ENCODE peak calls at places on chromosomes 11 and 22, in four cellular contexts. T, V, Z and O are unnamed samples.
A peak's percentile ranks its signal among the peaks of the same experiment; 100 is the strongest.

GRCh38 chr22:37032535-37033460 is 13.3 kb downstream of the MPST start:
- DNase-seq in T (no peak), V (no peak), Z (no peak), O (peak; percentile 57)

GRCh38 chr22:44700456-44700855 is 1.5 kb upstream of the PRR5 start:
- DNase-seq in T (no peak), V (no peak), Z (no peak), O (no peak)

GRCh38 chr11:2701898-2702434 is 2.2 kb upstream of the KCNQ1OT1 start:
- DNase-seq in T (no peak), V (no peak), Z (peak; percentile 26), O (no peak)

GRCh38 chr11:33980896-33981295 is 70.6 kb upstream of the CAPRIN1 start:
- DNase-seq in T (no peak), V (no peak), Z (no peak), O (no peak)

GRCh38 chr11:122879785-122880184 is 2.8 kb upstream of the JHY start:
- DNase-seq in T (no peak), V (no peak), Z (no peak), O (no peak)

GRCh38 chr11:61830318-61831105 is 2.4 kb downstream of the FADS2 start:
- DNase-seq in T (no peak), V (no peak), Z (no peak), O (no peak)

GRCh38 chr11:19345848-19346681 is 105.3 kb upstream of the E2F8 start:
- DNase-seq in T (no peak), V (no peak), Z (no peak), O (no peak)

GRCh38 chr22:49532831-49533802 is 294.6 kb downstream of the BRD1 start:
- DNase-seq in T (no peak), V (no peak), Z (peak; percentile 35), O (no peak)

GRCh38 chr22:50621491-50621880 is 6.5 kb downstream of the ARSA start:
- DNase-seq in T (no peak), V (no peak), Z (no peak), O (no peak)

DNA sequence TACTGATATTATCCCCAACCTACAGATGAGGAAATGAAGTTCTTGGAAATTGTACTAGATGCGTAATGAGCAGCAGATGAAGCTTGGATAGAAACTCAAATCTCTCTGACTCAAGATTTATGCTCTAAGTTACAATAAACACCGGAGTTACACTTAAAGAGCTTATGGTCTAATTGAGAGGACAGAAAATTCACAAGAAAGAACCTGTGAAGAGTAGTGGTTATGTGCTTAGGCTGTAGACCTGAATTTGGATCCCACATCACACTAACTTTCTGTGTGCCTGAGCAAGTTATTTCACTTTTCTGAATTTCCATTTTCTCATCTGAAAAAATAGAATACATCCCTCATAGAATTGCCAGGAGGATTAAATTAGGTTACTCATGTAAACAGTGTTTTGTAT is 58.5 kb downstream of the FLI1 start:
- DNase-seq in T (no peak), V (no peak), Z (no peak), O (no peak)
- TF ChIP-seq CTCF in T (no peak), V (no peak), Z (no peak), O (no peak)

GRCh38 chr11:7520981-7521487 is 7.2 kb downstream of the PPFIBP2 start:
- DNase-seq in T (no peak), V (no peak), Z (no peak), O (no peak)
- H3K4me3 ChIP-seq in T (no peak overlapping the region), V (no peak overlapping the region), Z (no peak overlapping the region), O (no peak overlapping the region)

DNA sequence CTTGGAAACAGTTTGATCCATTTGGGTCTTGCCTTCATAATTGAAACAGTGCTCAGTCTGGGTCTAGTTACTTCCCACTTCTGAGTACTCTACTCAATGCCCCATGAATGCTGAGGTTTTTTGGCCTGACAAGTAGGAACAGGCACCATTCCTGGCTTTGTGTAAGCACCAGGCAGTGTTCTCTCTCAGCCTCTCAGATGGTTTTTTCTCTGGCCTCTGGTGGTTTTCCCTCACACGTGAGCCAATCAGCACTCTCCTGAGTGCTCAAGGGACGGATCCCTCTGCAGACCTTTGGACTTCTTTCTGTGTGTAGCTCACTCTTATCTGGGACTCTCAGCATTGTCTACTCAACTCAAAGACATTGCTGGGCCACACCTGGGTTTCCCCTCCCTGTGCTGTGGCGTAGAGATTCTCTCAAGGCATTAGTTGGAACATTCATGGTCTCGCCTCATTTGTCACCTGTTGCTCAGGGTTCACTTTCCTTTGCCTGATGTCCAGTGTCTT is 21.3 kb downstream of the SIK2 start:
- DNase-seq in T (no peak), V (no peak), Z (no peak), O (no peak)
- TF ChIP-seq CTCF in T (no peak), V (no peak), Z (no peak), O (no peak)

DNA sequence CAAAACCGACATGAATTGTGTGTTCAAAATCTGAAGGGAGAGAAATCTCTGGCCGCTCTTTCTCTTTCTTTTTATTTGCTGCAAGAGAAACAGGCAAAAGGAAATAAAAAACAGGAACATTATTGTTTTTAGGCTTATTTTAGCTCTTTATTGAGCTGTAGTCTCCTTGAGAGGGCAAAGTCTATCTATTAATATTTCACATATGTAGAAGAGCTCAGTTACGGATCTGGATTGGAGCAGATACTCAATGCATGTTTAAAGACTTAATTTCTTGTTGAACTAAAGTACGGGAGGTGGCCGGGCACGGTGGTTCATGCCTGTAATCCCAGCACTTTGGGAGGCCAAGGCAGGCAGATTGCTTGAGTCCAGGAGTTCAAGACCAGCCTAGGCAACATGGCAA is 78.4 kb upstream of the GDPD4 start:
- DNase-seq in T (no peak), V (no peak), Z (no peak), O (no peak)
- H3K4me3 ChIP-seq in T (no peak overlapping the region), V (no peak overlapping the region), Z (no peak overlapping the region), O (no peak overlapping the region)

GRCh38 chr11:37449146-37449545 is 851.1 kb upstream of the RAG2 start:
- DNase-seq in T (no peak), V (peak; percentile 5), Z (no peak), O (no peak)
- TF ChIP-seq CTCF in T (no peak), V (peak; percentile 66), Z (no peak), O (peak; percentile 26)

GRCh38 chr22:41762980-41763779 is 37.3 kb upstream of the CCDC134 start:
- DNase-seq in T (no peak), V (no peak), Z (no peak), O (no peak)
- H3K4me3 ChIP-seq in T (no peak overlapping the region), V (no peak overlapping the region), Z (no peak overlapping the region), O (no peak overlapping the region)

GRCh38 chr11:10413268-10413667 is 41.8 kb upstream of the AMPD3 start:
- DNase-seq in T (no peak), V (no peak), Z (no peak), O (no peak)
- TF ChIP-seq CTCF in T (no peak), V (peak; percentile 6), Z (no peak), O (peak; percentile 28)

GRCh38 chr22:42653992-42654391 is 4.8 kb upstream of the CYB5R3 start:
- DNase-seq in T (no peak), V (no peak), Z (no peak), O (no peak)
- H3K4me3 ChIP-seq in T (no peak overlapping the region), V (no peak overlapping the region), Z (no peak overlapping the region), O (no peak overlapping the region)

GRCh38 chr11:4084406-4084805 is 10.2 kb upstream of the RRM1 start:
- DNase-seq in T (no peak), V (no peak), Z (no peak), O (no peak)

GRCh38 chr11:4085575-4085974 is 9.0 kb upstream of the RRM1 start:
- DNase-seq in T (no peak), V (no peak), Z (no peak), O (no peak)

GRCh38 chr11:4090258-4090657 is 4.3 kb upstream of the RRM1 start:
- DNase-seq in T (no peak), V (no peak), Z (no peak), O (no peak)

GRCh38 chr11:4086584-4087353 is 7.8 kb upstream of the RRM1 start:
- DNase-seq in T (no peak), V (no peak), Z (no peak), O (no peak)

GRCh38 chr11:4087551-4087950 is 7.0 kb upstream of the RRM1 start:
- DNase-seq in T (no peak), V (no peak), Z (no peak), O (no peak)
- TF ChIP-seq CTCF in T (no peak), V (peak; percentile 38), Z (no peak), O (peak; percentile 37)

GRCh38 chr11:72721689-72722049 is 30.5 kb downstream of the ARAP1 start:
- DNase-seq in T (no peak), V (no peak), Z (no peak), O (no peak)

GRCh38 chr11:72720047-72720446 is 32.2 kb downstream of the ARAP1 start:
- DNase-seq in T (no peak), V (no peak), Z (no peak), O (no peak)

GRCh38 chr11:72720806-72721205 is 31.4 kb downstream of the ARAP1 start:
- DNase-seq in T (no peak), V (no peak), Z (no peak), O (no peak)

GRCh38 chr11:72722050-72722748 is 30.0 kb downstream of the ARAP1 start:
- DNase-seq in T (peak; percentile 74), V (peak; percentile 46), Z (peak; percentile 91), O (peak; percentile 80)

DNA sequence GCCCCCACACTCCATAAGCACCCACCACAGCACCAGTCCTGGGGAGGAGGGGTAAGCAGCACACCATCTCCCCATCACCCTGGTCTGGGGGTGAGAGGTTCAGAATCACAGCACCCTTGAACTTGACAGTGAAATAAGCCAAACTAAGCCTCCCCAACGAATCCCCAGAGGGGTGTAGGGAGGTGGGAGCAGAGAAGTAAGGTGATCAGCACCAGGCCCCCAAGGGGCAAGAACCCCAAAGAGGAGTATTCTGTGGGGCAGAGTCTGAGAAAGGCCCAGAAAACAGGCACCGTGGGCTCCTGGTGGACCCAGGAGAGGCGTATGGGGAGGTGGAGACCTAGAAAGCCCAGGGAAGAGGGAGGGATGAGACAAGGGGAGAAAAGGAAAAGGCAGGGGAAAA is 30.9 kb downstream of the ARAP1 start:
- DNase-seq in T (no peak), V (no peak), Z (no peak), O (no peak)
- H3K4me3 ChIP-seq in T (peak overlapping the region; percentile 88), V (peak overlapping the region; percentile 50), Z (peak overlapping the region; percentile 55), O (peak overlapping the region; percentile 65)